ENCODE peak calls at places on chromosomes 13 and 19, in seven cellular contexts. One of them, this sample, is unnamed.

GRCh38 chr19:38661996-38662395 is 14.5 kb downstream of the ACTN4 start:
- DNase-seq in cardiac fibroblast: no peak
- DNase-seq in MCF 10A: no peak
- DNase-seq in H7: peak
- DNase-seq in activated T-cell treated with anti-CD3 and anti-CD28 coated beads, Interleukin-2, amount 50 U/mL, for 24 hours: no peak
- DNase-seq in left cardiac atrium: no peak
- DNase-seq in bronchial epithelial cell: peak
- DNase-seq in this sample: no peak

GRCh38 chr19:6060600-6061391 is 49.5 kb downstream of the RFX2 start:
- DNase-seq in cardiac fibroblast: peak
- DNase-seq in MCF 10A: peak
- DNase-seq in H7: peak
- DNase-seq in activated T-cell treated with anti-CD3 and anti-CD28 coated beads, Interleukin-2, amount 50 U/mL, for 24 hours: peak
- DNase-seq in left cardiac atrium: no peak
- DNase-seq in bronchial epithelial cell: peak
- DNase-seq in this sample: peak

GRCh38 chr13:20016649-20017364 is 58.3 kb downstream of the ZMYM2 start:
- DNase-seq in cardiac fibroblast: no peak
- DNase-seq in MCF 10A: no peak
- DNase-seq in H7: peak
- DNase-seq in activated T-cell treated with anti-CD3 and anti-CD28 coated beads, Interleukin-2, amount 50 U/mL, for 24 hours: no peak
- DNase-seq in left cardiac atrium: no peak
- DNase-seq in bronchial epithelial cell: no peak
- DNase-seq in this sample: no peak

GRCh38 chr19:6610934-6611370 is 20.0 kb upstream of the CD70 start:
- DNase-seq in cardiac fibroblast: peak
- DNase-seq in MCF 10A: peak
- DNase-seq in H7: no peak
- DNase-seq in activated T-cell treated with anti-CD3 and anti-CD28 coated beads, Interleukin-2, amount 50 U/mL, for 24 hours: no peak
- DNase-seq in left cardiac atrium: no peak
- DNase-seq in bronchial epithelial cell: peak
- DNase-seq in this sample: peak

GRCh38 chr19:17489392-17490030 is 19.2 kb downstream of the SLC27A1 start:
- DNase-seq in cardiac fibroblast: no peak
- DNase-seq in MCF 10A: no peak
- DNase-seq in H7: peak
- DNase-seq in activated T-cell treated with anti-CD3 and anti-CD28 coated beads, Interleukin-2, amount 50 U/mL, for 24 hours: no peak
- DNase-seq in left cardiac atrium: no peak
- DNase-seq in bronchial epithelial cell: no peak
- DNase-seq in this sample: no peak

GRCh38 chr13:113464476-113464875 is 11.2 kb upstream of the ADPRHL1 start:
- DNase-seq in cardiac fibroblast: no peak
- DNase-seq in MCF 10A: no peak
- DNase-seq in H7: no peak
- DNase-seq in activated T-cell treated with anti-CD3 and anti-CD28 coated beads, Interleukin-2, amount 50 U/mL, for 24 hours: no peak
- DNase-seq in left cardiac atrium: no peak
- DNase-seq in bronchial epithelial cell: no peak
- DNase-seq in this sample: no peak

GRCh38 chr13:23427342-23428182 is 5.9 kb downstream of the SACS start:
- DNase-seq in cardiac fibroblast: peak
- DNase-seq in MCF 10A: peak
- DNase-seq in H7: no peak
- DNase-seq in activated T-cell treated with anti-CD3 and anti-CD28 coated beads, Interleukin-2, amount 50 U/mL, for 24 hours: no peak
- DNase-seq in left cardiac atrium: peak
- DNase-seq in bronchial epithelial cell: peak
- DNase-seq in this sample: peak

GRCh38 chr13:110716235-110716505 is 2.7 kb downstream of the ING1 start:
- DNase-seq in cardiac fibroblast: peak
- DNase-seq in MCF 10A: peak
- DNase-seq in H7: no peak
- DNase-seq in activated T-cell treated with anti-CD3 and anti-CD28 coated beads, Interleukin-2, amount 50 U/mL, for 24 hours: no peak
- DNase-seq in left cardiac atrium: peak
- DNase-seq in bronchial epithelial cell: no peak
- DNase-seq in this sample: peak

GRCh38 chr19:10007366-10007765 is 2.9 kb downstream of the COL5A3 start:
- DNase-seq in cardiac fibroblast: no peak
- DNase-seq in MCF 10A: no peak
- DNase-seq in H7: peak
- DNase-seq in activated T-cell treated with anti-CD3 and anti-CD28 coated beads, Interleukin-2, amount 50 U/mL, for 24 hours: no peak
- DNase-seq in left cardiac atrium: peak
- DNase-seq in bronchial epithelial cell: no peak
- DNase-seq in this sample: no peak

GRCh38 chr13:44519642-44520041 is 56.5 kb downstream of the TSC22D1 start:
- DNase-seq in cardiac fibroblast: no peak
- DNase-seq in MCF 10A: no peak
- DNase-seq in H7: no peak
- DNase-seq in activated T-cell treated with anti-CD3 and anti-CD28 coated beads, Interleukin-2, amount 50 U/mL, for 24 hours: no peak
- DNase-seq in left cardiac atrium: no peak
- DNase-seq in bronchial epithelial cell: no peak
- DNase-seq in this sample: no peak

GRCh38 chr19:4057913-4058695 is 8.6 kb downstream of the ZBTB7A start:
- DNase-seq in cardiac fibroblast: peak
- DNase-seq in MCF 10A: peak
- DNase-seq in H7: peak
- DNase-seq in activated T-cell treated with anti-CD3 and anti-CD28 coated beads, Interleukin-2, amount 50 U/mL, for 24 hours: peak
- DNase-seq in left cardiac atrium: peak
- DNase-seq in bronchial epithelial cell: peak
- DNase-seq in this sample: peak

GRCh38 chr13:36344886-36345437 is 1.2 kb downstream of the SPART start:
- DNase-seq in cardiac fibroblast: peak
- DNase-seq in MCF 10A: peak
- DNase-seq in H7: peak
- DNase-seq in activated T-cell treated with anti-CD3 and anti-CD28 coated beads, Interleukin-2, amount 50 U/mL, for 24 hours: no peak
- DNase-seq in left cardiac atrium: no peak
- DNase-seq in bronchial epithelial cell: no peak
- DNase-seq in this sample: peak

GRCh38 chr19:45492627-45493470 is 4.0 kb downstream of the RTN2 start:
- DNase-seq in cardiac fibroblast: peak
- DNase-seq in MCF 10A: peak
- DNase-seq in H7: peak
- DNase-seq in activated T-cell treated with anti-CD3 and anti-CD28 coated beads, Interleukin-2, amount 50 U/mL, for 24 hours: no peak
- DNase-seq in left cardiac atrium: peak
- DNase-seq in bronchial epithelial cell: no peak
- DNase-seq in this sample: no peak

GRCh38 chr13:102978168-102978567 is 88.0 kb downstream of the SLC10A2 start:
- DNase-seq in cardiac fibroblast: peak
- DNase-seq in MCF 10A: no peak
- DNase-seq in H7: no peak
- DNase-seq in activated T-cell treated with anti-CD3 and anti-CD28 coated beads, Interleukin-2, amount 50 U/mL, for 24 hours: no peak
- DNase-seq in left cardiac atrium: no peak
- DNase-seq in bronchial epithelial cell: no peak
- DNase-seq in this sample: peak

GRCh38 chr13:111951982-111952565 is 114.9 kb upstream of the SOX1 start:
- DNase-seq in cardiac fibroblast: no peak
- DNase-seq in MCF 10A: no peak
- DNase-seq in H7: no peak
- DNase-seq in activated T-cell treated with anti-CD3 and anti-CD28 coated beads, Interleukin-2, amount 50 U/mL, for 24 hours: no peak
- DNase-seq in left cardiac atrium: no peak
- DNase-seq in bronchial epithelial cell: no peak
- DNase-seq in this sample: no peak

GRCh38 chr13:80751854-80752253 is 410.9 kb upstream of the SPRY2 start:
- DNase-seq in cardiac fibroblast: no peak
- DNase-seq in MCF 10A: no peak
- DNase-seq in H7: no peak
- DNase-seq in activated T-cell treated with anti-CD3 and anti-CD28 coated beads, Interleukin-2, amount 50 U/mL, for 24 hours: no peak
- DNase-seq in left cardiac atrium: no peak
- DNase-seq in bronchial epithelial cell: no peak
- DNase-seq in this sample: no peak

GRCh38 chr19:51024924-51025323 is 1.5 kb downstream of the KLK11 start:
- DNase-seq in cardiac fibroblast: no peak
- DNase-seq in MCF 10A: no peak
- DNase-seq in H7: no peak
- DNase-seq in activated T-cell treated with anti-CD3 and anti-CD28 coated beads, Interleukin-2, amount 50 U/mL, for 24 hours: no peak
- DNase-seq in left cardiac atrium: no peak
- DNase-seq in bronchial epithelial cell: no peak
- DNase-seq in this sample: no peak

GRCh38 chr13:97329331-97329730 is 104.6 kb upstream of the RAP2A start:
- DNase-seq in cardiac fibroblast: peak
- DNase-seq in MCF 10A: no peak
- DNase-seq in H7: no peak
- DNase-seq in activated T-cell treated with anti-CD3 and anti-CD28 coated beads, Interleukin-2, amount 50 U/mL, for 24 hours: no peak
- DNase-seq in left cardiac atrium: no peak
- DNase-seq in bronchial epithelial cell: no peak
- DNase-seq in this sample: peak

GRCh38 chr13:74751739-74752138 is 617.5 kb upstream of the KLF12 start:
- DNase-seq in cardiac fibroblast: no peak
- DNase-seq in MCF 10A: no peak
- DNase-seq in H7: no peak
- DNase-seq in activated T-cell treated with anti-CD3 and anti-CD28 coated beads, Interleukin-2, amount 50 U/mL, for 24 hours: no peak
- DNase-seq in left cardiac atrium: no peak
- DNase-seq in bronchial epithelial cell: no peak
- DNase-seq in this sample: no peak

GRCh38 chr19:54389556-54389955 is 24.8 kb upstream of the LAIR1 start:
- DNase-seq in cardiac fibroblast: no peak
- DNase-seq in MCF 10A: no peak
- DNase-seq in H7: no peak
- DNase-seq in activated T-cell treated with anti-CD3 and anti-CD28 coated beads, Interleukin-2, amount 50 U/mL, for 24 hours: no peak
- DNase-seq in left cardiac atrium: no peak
- DNase-seq in bronchial epithelial cell: no peak
- DNase-seq in this sample: no peak

GRCh38 chr19:18906605-18907519 is 10.9 kb upstream of the CERS1 start:
- DNase-seq in cardiac fibroblast: no peak
- DNase-seq in MCF 10A: no peak
- DNase-seq in H7: no peak
- DNase-seq in activated T-cell treated with anti-CD3 and anti-CD28 coated beads, Interleukin-2, amount 50 U/mL, for 24 hours: no peak
- DNase-seq in left cardiac atrium: peak
- DNase-seq in bronchial epithelial cell: no peak
- DNase-seq in this sample: no peak

GRCh38 chr19:43438291-43439162 is 23.8 kb downstream of the TEX101 start:
- DNase-seq in cardiac fibroblast: peak
- DNase-seq in MCF 10A: peak
- DNase-seq in H7: no peak
- DNase-seq in activated T-cell treated with anti-CD3 and anti-CD28 coated beads, Interleukin-2, amount 50 U/mL, for 24 hours: no peak
- DNase-seq in left cardiac atrium: peak
- DNase-seq in bronchial epithelial cell: peak
- DNase-seq in this sample: no peak